ENCODE peak calls at places on chromosome 2, in eight cellular contexts. J is A549, S is sigmoid colon, O is uterus, W is transverse colon, L is heart left ventricle, G is HepG2, D is spleen. E is an unnamed sample.
A peak's percentile ranks its signal among the peaks of the same experiment; 100 is the strongest.

GRCh38 chr2:51032748-51033355 is 920 bp upstream of the NRXN1 start:
- DNase-seq in J (no peak), S (no peak), O (no peak), W (no peak), L (no peak), G (no peak), D (no peak), E (no peak)

GRCh38 chr2:209368406-209368805 is 55.4 kb upstream of the MAP2 start:
- DNase-seq in J (no peak), S (no peak), O (no peak), W (no peak), L (no peak), G (no peak), D (no peak), E (no peak)

GRCh38 chr2:29425866-29426265 is 310.7 kb downstream of the CLIP4 start:
- DNase-seq in J (no peak), S (no peak), O (no peak), W (no peak), L (no peak), G (no peak), D (no peak), E (no peak)

GRCh38 chr2:120594856-120595685 is 140.6 kb upstream of the GLI2 start:
- DNase-seq in J (peak; percentile 10), S (no peak), O (no peak), W (peak; percentile 43), L (no peak), G (no peak), D (peak; percentile 53), E (no peak)

GRCh38 chr2:188940171-188940570 is 34.0 kb upstream of the COL3A1 start:
- DNase-seq in J (no peak), S (no peak), O (peak; percentile 34), W (no peak), L (peak; percentile 51), G (no peak), D (no peak), E (no peak)

GRCh38 chr2:102446936-102447335 is 24.0 kb downstream of the IL18RAP start:
- DNase-seq in J (no peak), S (no peak), O (no peak), W (no peak), L (no peak), G (no peak), D (no peak), E (no peak)

GRCh38 chr2:142601794-142602193 is 275.7 kb upstream of the KYNU start:
- DNase-seq in J (no peak), S (no peak), O (no peak), W (no peak), L (no peak), G (no peak), D (no peak), E (no peak)

GRCh38 chr2:11967946-11968465 is 221.6 kb downstream of the LPIN1 start:
- DNase-seq in J (no peak), S (no peak), O (peak; percentile 35), W (no peak), L (peak; percentile 81), G (no peak), D (no peak), E (no peak)

GRCh38 chr2:121903037-121903689 is 147.7 kb downstream of the TSN start:
- DNase-seq in J (no peak), S (no peak), O (no peak), W (peak; percentile 67), L (peak; percentile 66), G (no peak), D (no peak), E (no peak)

GRCh38 chr2:41972819-41973218 is 75.0 kb upstream of the PKDCC start:
- DNase-seq in J (no peak), S (no peak), O (no peak), W (no peak), L (no peak), G (no peak), D (no peak), E (no peak)

GRCh38 chr2:12819098-12819465 is 102.3 kb downstream of the TRIB2 start:
- DNase-seq in J (no peak), S (peak; percentile 94), O (peak; percentile 82), W (peak; percentile 50), L (peak; percentile 90), G (no peak), D (no peak), E (no peak)

GRCh38 chr2:223944166-223944703 is 900 bp downstream of the WDFY1 start:
- DNase-seq in J (no peak), S (peak; percentile 69), O (peak; percentile 27), W (peak; percentile 51), L (peak; percentile 49), G (peak; percentile 51), D (peak; percentile 87), E (no peak)

GRCh38 chr2:78757191-78757590 is 268.3 kb upstream of the REG3G start:
- DNase-seq in J (no peak), S (no peak), O (no peak), W (no peak), L (no peak), G (no peak), D (no peak), E (no peak)

GRCh38 chr2:217392930-217393584 is 533.2 kb upstream of the TNP1 start:
- DNase-seq in J (no peak), S (no peak), O (no peak), W (no peak), L (no peak), G (no peak), D (no peak), E (no peak)

GRCh38 chr2:220334210-220334609 is 706.8 kb downstream of the SLC4A3 start:
- DNase-seq in J (no peak), S (no peak), O (no peak), W (no peak), L (no peak), G (no peak), D (no peak), E (no peak)

GRCh38 chr2:69958480-69958879 is 3.0 kb downstream of the ASPRV1 start:
- DNase-seq in J (no peak), S (no peak), O (no peak), W (no peak), L (no peak), G (no peak), D (no peak), E (no peak)

GRCh38 chr2:173157894-173158293 is 82.2 kb downstream of the MAP3K20 start:
- DNase-seq in J (no peak), S (no peak), O (no peak), W (no peak), L (no peak), G (no peak), D (no peak), E (no peak)

GRCh38 chr2:15765686-15766302 is 174.1 kb downstream of the DDX1 start:
- DNase-seq in J (no peak), S (no peak), O (no peak), W (no peak), L (no peak), G (no peak), D (no peak), E (no peak)

GRCh38 chr2:120556908-120557307 is 178.8 kb upstream of the GLI2 start:
- DNase-seq in J (no peak), S (no peak), O (no peak), W (no peak), L (no peak), G (no peak), D (no peak), E (no peak)

GRCh38 chr2:85926931-85927527 is 38.2 kb upstream of the ST3GAL5 start:
- DNase-seq in J (no peak), S (no peak), O (no peak), W (no peak), L (no peak), G (no peak), D (no peak), E (no peak)

GRCh38 chr2:234914371-234915154 is 37.3 kb upstream of the SH3BP4 start:
- DNase-seq in J (no peak), S (no peak), O (no peak), W (no peak), L (no peak), G (peak; percentile 48), D (no peak), E (no peak)

GRCh38 chr2:237310515-237311114 is 103.3 kb downstream of the COL6A3 start:
- DNase-seq in J (peak; percentile 13), S (no peak), O (no peak), W (no peak), L (no peak), G (no peak), D (no peak), E (no peak)
- H3K4me1 ChIP-seq in J (peaks cover 5% of the 10 kb centered on the region), S (peaks cover 82% of the 10 kb centered on the region), O (peaks cover 18% of the 10 kb centered on the region), W (peaks cover 27% of the 10 kb centered on the region), L (peaks cover 12% of the 10 kb centered on the region), G (peaks cover 9% of the 10 kb centered on the region), D (no peaks in the 10 kb centered on the region), E (peaks cover 26% of the 10 kb centered on the region)

DNA sequence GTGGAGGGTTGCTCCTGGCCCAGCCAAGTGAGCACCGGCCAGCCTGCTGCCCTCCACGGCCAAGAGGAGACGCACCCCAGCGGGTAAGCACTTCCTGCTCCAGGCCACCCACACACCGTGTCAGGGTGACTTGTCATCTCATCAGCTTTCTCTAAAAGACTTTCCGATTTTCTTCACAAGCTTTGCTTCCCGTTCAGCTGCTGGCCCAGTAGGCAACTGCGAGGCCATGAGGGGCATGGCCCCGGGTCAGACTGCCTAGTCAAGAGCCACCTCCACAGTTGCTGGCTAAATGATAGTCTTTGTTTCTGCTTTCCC is 13.8 kb upstream of the CNNM3 start:
- DNase-seq in J (no peak), S (peak; percentile 47), O (no peak), W (no peak), L (no peak), G (no peak), D (peak; percentile 90), E (no peak)
- TF ChIP-seq POLR2A in J (no peak), S (no peak), O (no peak), W (no peak), L (no peak), G (no peak), D (no peak), E (no peak)

GRCh38 chr2:54475919-54476318 is 19.8 kb downstream of the SPTBN1 start:
- DNase-seq in J (no peak), S (no peak), O (no peak), W (no peak), L (no peak), G (no peak), D (no peak), E (no peak)

GRCh38 chr2:54478899-54479298 is 22.8 kb downstream of the SPTBN1 start:
- DNase-seq in J (no peak), S (no peak), O (no peak), W (no peak), L (no peak), G (no peak), D (no peak), E (no peak)

GRCh38 chr2:54479422-54479821 is 23.3 kb downstream of the SPTBN1 start:
- DNase-seq in J (no peak), S (peak; percentile 84), O (no peak), W (no peak), L (no peak), G (no peak), D (no peak), E (no peak)

GRCh38 chr2:54475285-54475684 is 19.2 kb downstream of the SPTBN1 start:
- DNase-seq in J (no peak), S (no peak), O (no peak), W (no peak), L (no peak), G (no peak), D (no peak), E (no peak)

GRCh38 chr2:54476852-54477251 is 20.7 kb downstream of the SPTBN1 start:
- DNase-seq in J (no peak), S (no peak), O (no peak), W (no peak), L (no peak), G (no peak), D (no peak), E (no peak)
- H3K4me1 ChIP-seq in J (peaks cover 53% of the 10 kb centered on the region), S (peaks cover 91% of the 10 kb centered on the region), O (peaks cover 5% of the 10 kb centered on the region), W (peaks cover 21% of the 10 kb centered on the region), L (peaks cover 68% of the 10 kb centered on the region), G (peaks cover 60% of the 10 kb centered on the region), D (no peaks in the 10 kb centered on the region), E (peaks cover 56% of the 10 kb centered on the region)

GRCh38 chr2:237687666-237688065 is 60.3 kb downstream of the LRRFIP1 start:
- DNase-seq in J (no peak), S (peak; percentile 98), O (peak; percentile 91), W (peak; percentile 83), L (peak; percentile 93), G (peak; percentile 90), D (peak; percentile 89), E (no peak)
- TF ChIP-seq POLR2A in J (no peak), S (no peak), O (peak; percentile 50), W (peak; percentile 46), L (no peak), G (peak; percentile 26), D (no peak), E (no peak)

E was measured in vagina.